ENCODE peak calls at places on chromosomes 4 and X, in eight cellular contexts. J is NCI-H460; O is head of caudate nucleus; Q is activated T-helper 1 cell treated with Interleukin-2 at 50 U/mL for 16 hours; P is naive thymus-derived CD8-positive, alpha-beta T cell; V is HEK293T; U is Caco-2; R is stimulated activated CD8-positive, alpha-beta memory T cell treated with anti-CD3 and anti-CD28 coated beads, Interleukin-4, amount 100 ng/mL, for 24 hours. G is an unnamed sample.

GRCh38 chr4:153438916-153439756 is 27.0 kb upstream of the TMEM131L start:
- DNase-seq in J (no peak), O (no peak), Q (no peak), P (peak), V (no peak), U (no peak), R (peak), G (peak)

GRCh38 chr4:79141530-79141929 is 184.3 kb downstream of the NAA11 start:
- DNase-seq in J (no peak), O (no peak), Q (no peak), P (no peak), V (peak), U (peak), R (no peak), G (no peak)

GRCh38 chr4:6908397-6909112 is 1.1 kb upstream of the TBC1D14 start:
- DNase-seq in J (no peak), O (no peak), Q (no peak), P (no peak), V (no peak), U (no peak), R (no peak), G (no peak)

GRCh38 chrX:35445912-35446311 is 352.2 kb upstream of the MAGEB16 start:
- DNase-seq in J (no peak), O (no peak), Q (no peak), P (no peak), V (no peak), U (no peak), R (no peak), G (no peak)

GRCh38 chr4:73220815-73221214 is 37.8 kb downstream of the ANKRD17 start:
- DNase-seq in J (no peak), O (no peak), Q (no peak), P (no peak), V (no peak), U (no peak), R (no peak), G (no peak)

GRCh38 chr4:153497988-153498967 is 32.1 kb downstream of the TMEM131L start:
- DNase-seq in J (no peak), O (no peak), Q (no peak), P (no peak), V (no peak), U (no peak), R (no peak), G (no peak)

GRCh38 chr4:8662776-8663175 is 70.2 kb downstream of the CPZ start:
- DNase-seq in J (no peak), O (no peak), Q (no peak), P (no peak), V (no peak), U (peak), R (no peak), G (no peak)

GRCh38 chrX:119174900-119175299 is 47.3 kb upstream of the KIAA1210 start:
- DNase-seq in J (no peak), O (no peak), Q (no peak), P (no peak), V (no peak), U (no peak), R (no peak), G (no peak)

GRCh38 chrX:20116087-20116574 is 576 bp downstream of the MAP7D2 start:
- DNase-seq in J (no peak), O (no peak), Q (no peak), P (no peak), V (no peak), U (no peak), R (no peak), G (no peak)

GRCh38 chr4:5079581-5079980 is 28.3 kb downstream of the STK32B start:
- DNase-seq in J (no peak), O (no peak), Q (no peak), P (no peak), V (no peak), U (no peak), R (no peak), G (no peak)

GRCh38 chr4:176413171-176413570 is 93.4 kb downstream of the SPCS3 start:
- DNase-seq in J (no peak), O (no peak), Q (no peak), P (no peak), V (no peak), U (no peak), R (no peak), G (no peak)

GRCh38 chr4:4477391-4477790 is 64.5 kb downstream of the STX18 start:
- DNase-seq in J (no peak), O (no peak), Q (no peak), P (no peak), V (no peak), U (no peak), R (no peak), G (no peak)

GRCh38 chr4:177374966-177375365 is 65.3 kb downstream of the NEIL3 start:
- DNase-seq in J (no peak), O (no peak), Q (no peak), P (no peak), V (no peak), U (no peak), R (no peak), G (no peak)

GRCh38 chr4:1534076-1534872 is 128.0 kb upstream of the NKX1-1 start:
- DNase-seq in J (no peak), O (no peak), Q (no peak), P (no peak), V (no peak), U (no peak), R (no peak), G (no peak)

GRCh38 chr4:119735136-119735770 is 106.6 kb upstream of the PDE5A start:
- DNase-seq in J (peak), O (no peak), Q (no peak), P (no peak), V (no peak), U (no peak), R (no peak), G (no peak)

GRCh38 chr4:174255790-174256189 is 27.7 kb downstream of the FBXO8 start:
- DNase-seq in J (no peak), O (no peak), Q (no peak), P (no peak), V (peak), U (no peak), R (no peak), G (no peak)

GRCh38 chr4:1750381-1751154 is 29.2 kb downstream of the TACC3 start:
- DNase-seq in J (no peak), O (no peak), Q (no peak), P (no peak), V (no peak), U (no peak), R (no peak), G (no peak)

GRCh38 chr4:63578383-63578782 is 830.9 kb downstream of the TECRL start:
- DNase-seq in J (no peak), O (no peak), Q (no peak), P (no peak), V (peak), U (no peak), R (no peak), G (no peak)

GRCh38 chr4:179867300-179867878 is 2375.8 kb upstream of the TENM3 start:
- DNase-seq in J (peak), O (peak), Q (no peak), P (peak), V (peak), U (peak), R (peak), G (peak)

GRCh38 chr4:101332424-101332823 is 14.9 kb downstream of the PPP3CA start:
- DNase-seq in J (no peak), O (no peak), Q (no peak), P (no peak), V (no peak), U (no peak), R (no peak), G (no peak)

GRCh38 chrX:152904151-152905080 is 6.5 kb downstream of the ZNF185 start:
- DNase-seq in J (peak), O (peak), Q (peak), P (peak), V (peak), U (no peak), R (peak), G (peak)

GRCh38 chr4:182560358-182560757 is 317.2 kb downstream of the TENM3 start:
- DNase-seq in J (no peak), O (no peak), Q (no peak), P (no peak), V (no peak), U (no peak), R (no peak), G (no peak)

GRCh38 chrX:21943460-21944135 is 3.1 kb downstream of the SMS start:
- DNase-seq in J (no peak), O (no peak), Q (no peak), P (no peak), V (no peak), U (no peak), R (no peak), G (no peak)

GRCh38 chr4:70954032-70954431 is 39.4 kb upstream of the DCK start:
- DNase-seq in J (no peak), O (no peak), Q (no peak), P (no peak), V (no peak), U (no peak), R (no peak), G (no peak)

GRCh38 chr4:39464886-39465501 is 6.1 kb downstream of the LIAS start:
- DNase-seq in J (peak), O (no peak), Q (no peak), P (no peak), V (peak), U (no peak), R (no peak), G (no peak)

GRCh38 chrX:2488621-2489285 is 12.0 kb downstream of the DHRSX start:
- DNase-seq in J (no peak), O (no peak), Q (no peak), P (no peak), V (no peak), U (peak), R (no peak), G (no peak)

GRCh38 chrX:68717663-68718442 is 70.4 kb downstream of the STARD8 start:
- DNase-seq in J (no peak), O (no peak), Q (no peak), P (no peak), V (no peak), U (no peak), R (no peak), G (no peak)

GRCh38 chr4:102343964-102344519 is 1.2 kb downstream of the SLC39A8 start:
- DNase-seq in J (no peak), O (no peak), Q (no peak), P (no peak), V (no peak), U (no peak), R (peak), G (no peak)

GRCh38 chrX:134453631-134454030 is 6.3 kb upstream of the HPRT1 start:
- DNase-seq in J (no peak), O (no peak), Q (no peak), P (no peak), V (no peak), U (no peak), R (no peak), G (no peak)

GRCh38 chrX:100677616-100678181 is 33.7 kb downstream of the SRPX2 start:
- DNase-seq in J (no peak), O (no peak), Q (no peak), P (no peak), V (no peak), U (no peak), R (no peak), G (no peak)

GRCh38 chr4:17812801-17813200 is 2.0 kb downstream of the NCAPG start:
- DNase-seq in J (no peak), O (no peak), Q (no peak), P (no peak), V (no peak), U (no peak), R (no peak), G (no peak)

GRCh38 chr4:15563871-15564270 is 91.3 kb downstream of the FBXL5 start:
- DNase-seq in J (no peak), O (no peak), Q (no peak), P (no peak), V (no peak), U (no peak), R (no peak), G (no peak)

GRCh38 chr4:1113311-1114009 is at the start of gene RNF212:
- DNase-seq in J (no peak), O (no peak), Q (peak), P (peak), V (no peak), U (no peak), R (peak), G (peak)

GRCh38 chr4:146407669-146408084 is 114.1 kb downstream of the SLC10A7 start:
- DNase-seq in J (no peak), O (no peak), Q (no peak), P (no peak), V (no peak), U (no peak), R (no peak), G (no peak)

GRCh38 chrX:87727615-87728014 is 210.0 kb downstream of the KLHL4 start:
- DNase-seq in J (no peak), O (no peak), Q (no peak), P (no peak), V (no peak), U (no peak), R (no peak), G (no peak)

GRCh38 chrX:18354369-18355329 is at the start of gene SCML2:
- DNase-seq in J (peak), O (peak), Q (peak), P (peak), V (peak), U (peak), R (peak), G (peak)

GRCh38 chrX:69024931-69025330 is 140.3 kb downstream of the PJA1 start:
- DNase-seq in J (no peak), O (no peak), Q (no peak), P (no peak), V (peak), U (no peak), R (no peak), G (no peak)